ENCODE peak calls at places on chromosomes 6 and 20, in seven cellular contexts. E, T, G, B, O, P and I are unnamed samples.

GRCh38 chr6:8237668-8238067 is 135.3 kb upstream of the EEF1E1 start:
- DNase-seq in T (no peak), O (no peak), P (peak), E (no peak), G (no peak), B (no peak), I (no peak)

GRCh38 chr6:170089937-170090335 is 200.9 kb downstream of the DLL1 start:
- DNase-seq in G (no peak), E (peak), O (no peak), T (no peak), P (no peak), B (peak), I (peak)

GRCh38 chr6:20906938-20907337 is 372.7 kb downstream of the CDKAL1 start:
- DNase-seq in G (no peak), T (peak), P (no peak), E (no peak), O (no peak), B (no peak), I (no peak)

GRCh38 chr6:123655520-123656306 is 19.0 kb upstream of the TRDN start:
- DNase-seq in E (no peak), P (no peak), T (no peak), O (no peak), G (no peak), B (no peak), I (no peak)

GRCh38 chr6:14674867-14675648 is 557.5 kb downstream of the CD83 start:
- DNase-seq in P (no peak), O (no peak), G (no peak), E (no peak), T (no peak), B (no peak), I (no peak)

GRCh38 chr6:165484178-165484889 is 174.9 kb upstream of the C6orf118 start:
- DNase-seq in T (no peak), E (no peak), G (no peak), P (no peak), O (no peak), B (no peak), I (no peak)

GRCh38 chr6:37965964-37966676 is 146.6 kb downstream of the ZFAND3 start:
- DNase-seq in G (no peak), P (no peak), E (no peak), T (peak), O (no peak), B (no peak), I (no peak)

GRCh38 chr6:125546827-125547226 is 202.6 kb upstream of the HEY2 start:
- DNase-seq in T (peak), G (no peak), E (no peak), O (no peak), B (no peak), P (no peak), I (no peak)

GRCh38 chr6:117265425-117266266 is at the start of gene VGLL2:
- DNase-seq in T (no peak), P (peak), B (peak), O (no peak), G (no peak), E (peak), I (peak)

GRCh38 chr6:42505377-42505702 is 53.6 kb upstream of the TRERF1 start:
- DNase-seq in P (no peak), E (no peak), G (no peak), B (no peak), T (peak), O (no peak), I (no peak)

GRCh38 chr6:106502534-106502933 is 126.8 kb downstream of the RTN4IP1 start:
- DNase-seq in B (no peak), O (no peak), E (no peak), G (no peak), T (no peak), P (no peak), I (no peak)

GRCh38 chr6:169794317-169795055 is 43.1 kb downstream of the ERMARD start:
- DNase-seq in T (no peak), O (no peak), E (no peak), P (no peak), G (peak), B (no peak), I (no peak)

GRCh38 chr20:6501061-6501460 is 266.4 kb upstream of the BMP2 start:
- DNase-seq in G (no peak), B (no peak), E (no peak), P (no peak), O (no peak), T (peak), I (no peak)

GRCh38 chr6:53284901-53285300 is 63.8 kb downstream of the ELOVL5 start:
- DNase-seq in B (no peak), T (no peak), G (no peak), O (no peak), E (no peak), P (no peak), I (no peak)

GRCh38 chr6:100176321-100176950 is 182.4 kb upstream of the MCHR2 start:
- DNase-seq in B (no peak), P (no peak), E (no peak), O (no peak), T (peak), G (no peak), I (no peak)

GRCh38 chr6:5453531-5453930 is 192.2 kb downstream of the FARS2 start:
- DNase-seq in B (no peak), T (no peak), P (no peak), G (peak), E (no peak), O (no peak), I (no peak)

GRCh38 chr6:88380083-88380482 is 213.9 kb upstream of the CNR1 start:
- DNase-seq in T (peak), O (peak), E (peak), B (no peak), P (peak), G (no peak), I (peak)

GRCh38 chr6:132669690-132670291 is 10.8 kb upstream of the TAAR1 start:
- DNase-seq in T (peak), P (peak), B (no peak), E (no peak), G (no peak), O (no peak), I (no peak)

GRCh38 chr20:12925214-12925755 is 83.5 kb upstream of the SPTLC3 start:
- DNase-seq in E (no peak), P (peak), O (no peak), G (peak), B (peak), T (peak), I (no peak)

GRCh38 chr6:31710490-31711219 is 4.0 kb downstream of the LY6G6F start:
- DNase-seq in E (no peak), O (no peak), T (no peak), B (no peak), G (no peak), P (no peak), I (no peak)

GRCh38 chr6:68635412-68635705 is 277 bp downstream of the ADGRB3 start:
- DNase-seq in T (no peak), O (no peak), P (no peak), B (no peak), G (no peak), E (no peak), I (no peak)

GRCh38 chr6:130503146-130503545 is 137.3 kb downstream of the TMEM200A start:
- DNase-seq in B (no peak), O (no peak), P (no peak), T (no peak), G (no peak), E (no peak), I (no peak)

GRCh38 chr6:170027111-170028043 is 263.5 kb downstream of the DLL1 start:
- DNase-seq in O (no peak), G (peak), P (no peak), E (no peak), T (no peak), B (no peak), I (peak)

GRCh38 chr6:28907394-28907793 is 16.4 kb downstream of the TRIM27 start:
- DNase-seq in T (no peak), O (no peak), G (no peak), P (no peak), B (no peak), E (no peak), I (no peak)

GRCh38 chr20:37393196-37393862 is 47.4 kb downstream of the SRC start:
- DNase-seq in G (no peak), T (no peak), B (no peak), P (peak), E (no peak), O (no peak), I (no peak)

GRCh38 chr20:37365760-37366638 is 20.1 kb downstream of the SRC start:
- DNase-seq in O (no peak), P (no peak), E (peak), G (no peak), B (no peak), T (no peak), I (peak)

GRCh38 chr6:161413361-161413771 is 139.5 kb upstream of the AGPAT4 start:
- DNase-seq in T (no peak), G (no peak), E (no peak), O (no peak), B (no peak), P (no peak), I (no peak)

GRCh38 chr6:7157752-7158616 is 50.2 kb downstream of the RREB1 start:
- DNase-seq in B (no peak), E (no peak), T (no peak), P (no peak), O (no peak), G (no peak), I (no peak)

GRCh38 chr20:46546936-46547335 is 3.5 kb downstream of the OCSTAMP start:
- DNase-seq in G (no peak), O (no peak), P (no peak), B (no peak), T (no peak), E (no peak), I (no peak)

DNA sequence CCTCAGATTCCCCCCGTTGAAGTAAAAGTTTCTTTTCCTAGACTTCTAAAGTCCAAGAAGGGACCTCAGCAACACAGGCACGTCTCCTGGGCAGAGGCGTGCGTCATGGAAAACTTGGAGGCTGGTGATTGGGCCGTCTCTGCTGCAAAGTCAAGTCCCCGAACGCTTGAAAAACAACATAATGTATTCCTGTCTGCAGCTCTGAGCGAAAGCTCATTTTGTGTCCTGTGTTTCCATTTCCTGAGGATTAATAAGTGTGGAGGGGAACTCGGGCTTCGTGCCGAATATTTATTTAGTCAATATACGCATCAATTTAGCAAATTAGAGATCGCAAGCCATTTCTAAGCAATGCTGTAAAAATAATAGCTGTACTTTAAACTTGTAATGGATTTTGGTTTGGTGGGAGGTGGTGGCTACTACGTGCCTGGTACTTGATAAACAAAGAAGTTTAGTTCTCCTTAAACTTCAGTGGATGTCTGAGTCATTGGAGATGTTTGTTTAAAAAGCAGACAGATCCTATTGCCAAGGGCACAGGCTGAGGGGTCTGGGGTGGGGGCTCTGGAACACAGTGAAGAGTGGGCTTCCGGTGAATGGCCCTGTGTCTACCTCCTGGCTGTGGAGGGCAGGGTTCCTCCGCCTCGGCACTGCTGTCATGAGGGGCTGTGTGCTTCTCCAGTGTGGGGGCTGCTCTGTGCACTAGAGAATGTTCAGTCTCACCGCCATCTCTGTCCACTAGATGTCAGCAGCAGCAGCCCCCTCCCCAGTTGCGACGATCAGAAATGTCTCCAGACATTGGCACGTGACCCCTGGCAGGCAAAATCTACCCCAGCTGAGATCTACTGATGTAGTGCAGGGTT is 21.8 kb downstream of the PCK1 start:
- DNase-seq in O (no peak), E (no peak), P (peak), T (peak), B (no peak), G (peak), I (peak)
- TF ChIP-seq EP300 in O (no peak), E (no peak), P (no peak), T (no peak), B (peak), G (peak), I (peak)

DNA sequence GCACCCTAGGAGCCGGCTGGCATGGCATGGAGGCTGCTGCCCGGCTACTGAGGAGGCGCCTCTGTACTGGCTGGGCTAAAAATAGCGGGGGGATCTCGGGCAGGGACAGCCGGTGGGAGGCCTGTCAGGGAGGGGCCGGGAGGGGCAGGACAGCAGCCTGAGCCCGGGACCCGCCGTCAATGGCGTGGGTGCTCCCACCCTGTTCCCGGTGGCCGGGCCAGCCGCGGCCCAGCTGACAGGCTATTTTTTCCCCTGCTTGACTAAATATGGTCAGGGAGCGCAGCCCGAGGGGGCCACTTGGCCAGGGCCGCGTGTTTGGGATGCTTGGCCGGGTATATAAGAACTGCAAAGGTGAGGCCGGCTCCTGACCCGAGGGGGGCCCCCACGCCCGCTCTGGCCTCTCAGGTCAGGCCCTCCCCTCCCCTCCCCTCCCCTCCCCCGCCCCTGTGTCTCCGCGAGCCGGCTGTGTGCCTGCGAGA is 74.3 kb upstream of the GATA5 start:
- DNase-seq in G (no peak), O (no peak), P (no peak), E (no peak), T (peak), B (no peak), I (peak)
- H3K4me3 ChIP-seq in G (peak), O (peak), P (no peak), E (peak), T (peak), B (peak), I (peak)

GRCh38 chr20:36234771-36235320 is 1.4 kb upstream of the AAR2 start:
- DNase-seq in G (no peak), O (no peak), T (no peak), E (no peak), P (no peak), B (no peak), I (peak)

GRCh38 chr20:36237477-36237876 is 1.2 kb downstream of the AAR2 start:
- DNase-seq in E (no peak), O (no peak), G (no peak), P (no peak), T (no peak), B (no peak), I (peak)

GRCh38 chr20:36238153-36238552 is 1.9 kb downstream of the AAR2 start:
- DNase-seq in G (no peak), O (no peak), E (no peak), P (no peak), T (no peak), B (no peak), I (no peak)

GRCh38 chr20:36236786-36237121 is 476 bp downstream of the AAR2 start:
- DNase-seq in P (no peak), O (no peak), G (no peak), T (no peak), E (no peak), B (no peak), I (peak)

GRCh38 chr20:36235892-36236785 is at the start of gene AAR2:
- DNase-seq in B (peak), T (peak), P (peak), E (peak), O (peak), G (peak), I (peak)
- TF ChIP-seq EP300 in B (no peak), T (no peak), P (no peak), E (no peak), O (peak), G (no peak), I (no peak)

DNA sequence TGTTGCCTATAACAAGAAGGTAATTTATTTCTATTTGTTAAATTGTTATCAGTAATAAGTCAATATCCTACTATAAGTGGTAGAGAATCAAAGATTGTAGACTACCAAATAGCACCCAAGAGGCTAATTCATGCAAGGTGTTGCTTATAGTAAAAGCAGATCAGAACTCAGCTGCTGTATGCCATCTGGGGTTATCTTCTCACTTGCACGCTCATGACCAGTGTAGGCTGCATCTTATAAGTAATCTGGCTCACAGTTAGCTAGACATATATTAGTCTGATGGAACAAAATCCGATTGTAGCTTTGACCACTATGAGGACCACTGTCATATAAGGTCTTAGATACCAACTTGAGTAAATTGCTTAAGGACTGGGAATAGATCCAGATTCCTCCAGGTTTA is 17.1 kb downstream of the TOP1 start:
- DNase-seq in P (no peak), G (no peak), O (no peak), T (no peak), E (no peak), B (no peak), I (no peak)
- H3K4me3 ChIP-seq in P (no peak), G (no peak), O (no peak), T (no peak), E (no peak), B (no peak), I (no peak)

GRCh38 chr20:23147964-23148720 is 62.0 kb upstream of the CD93 start:
- DNase-seq in P (no peak), T (peak), B (no peak), G (peak), E (peak), O (no peak), I (peak)
- TF ChIP-seq EP300 in P (no peak), T (no peak), B (no peak), G (peak), E (no peak), O (no peak), I (no peak)

GRCh38 chr20:35305682-35306556 is 13.7 kb upstream of the FAM83C start:
- DNase-seq in O (no peak), P (no peak), G (peak), B (peak), E (no peak), T (peak), I (no peak)
- H3K4me3 ChIP-seq in O (no peak), P (no peak), G (no peak), B (no peak), E (no peak), T (no peak), I (no peak)

DNA sequence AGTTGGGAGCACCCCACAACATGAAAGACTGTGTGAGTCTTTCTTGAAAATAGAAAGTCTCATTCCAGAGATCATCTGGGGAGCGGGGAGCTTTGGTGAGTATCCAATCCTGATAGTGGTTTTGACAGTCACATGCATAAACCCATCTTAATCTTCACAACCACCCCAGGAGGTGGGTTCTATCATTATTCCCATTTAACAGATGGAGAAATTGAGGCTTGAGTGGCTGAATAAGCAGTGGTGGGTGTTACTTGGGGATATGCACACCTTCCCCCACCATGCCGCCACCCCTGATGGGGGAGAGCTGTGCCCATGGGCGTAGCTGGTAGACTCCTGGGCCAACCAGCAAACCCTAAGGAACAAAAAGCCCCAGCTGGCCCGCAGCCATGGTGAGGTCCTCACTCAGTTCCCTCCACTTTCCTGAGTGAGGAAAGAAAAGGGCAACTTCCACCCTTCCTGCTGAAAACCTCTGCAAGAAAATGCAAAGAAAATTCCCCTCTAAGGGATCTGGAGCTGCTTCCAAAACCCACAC is 99.8 kb downstream of the SNX5 start:
- DNase-seq in T (no peak), B (peak), P (no peak), E (peak), G (no peak), O (no peak), I (no peak)
- TF ChIP-seq EP300 in T (no peak), B (no peak), P (no peak), E (no peak), G (no peak), O (no peak), I (no peak)

GRCh38 chr6:32950449-32950848 is 2.4 kb downstream of the HLA-DMA start:
- DNase-seq in T (no peak), P (no peak), E (no peak), B (no peak), G (no peak), O (no peak), I (no peak)

GRCh38 chr6:32954983-32955802 is 2.3 kb upstream of the HLA-DMA start:
- DNase-seq in P (no peak), T (peak), O (no peak), G (peak), E (no peak), B (peak), I (no peak)

GRCh38 chr6:32953775-32954174 is 878 bp upstream of the HLA-DMA start:
- DNase-seq in G (no peak), B (no peak), P (no peak), O (no peak), T (no peak), E (no peak), I (no peak)

GRCh38 chr6:32954212-32954745 is 1.4 kb upstream of the HLA-DMA start:
- DNase-seq in B (no peak), E (no peak), T (no peak), P (no peak), G (no peak), O (no peak), I (no peak)

GRCh38 chr6:32952817-32953739 is at the start of gene HLA-DMA:
- DNase-seq in G (peak), E (peak), T (peak), P (peak), O (peak), B (peak), I (peak)
- H3K4me3 ChIP-seq in G (peak), E (peak), T (no peak), P (peak), O (peak), B (peak), I (no peak)

GRCh38 chr20:49219091-49219923 is at the start of gene DDX27:
- DNase-seq in E (peak), B (peak), G (peak), O (peak), P (peak), T (peak), I (peak)
- TF ChIP-seq EP300 in E (no peak), B (no peak), G (no peak), O (peak), P (no peak), T (no peak), I (no peak)

GRCh38 chr6:1079525-1079924 is 232.4 kb upstream of the FOXQ1 start:
- DNase-seq in P (no peak), B (no peak), O (no peak), E (no peak), T (no peak), G (peak), I (no peak)
- H3K4me3 ChIP-seq in P (no peak), B (no peak), O (no peak), E (no peak), T (no peak), G (no peak), I (no peak)